ENCODE peak calls at places on chromosomes 11 and 22, in ten cellular contexts. A is left ventricle myocardium inferior, P is GM12865, L is osteocyte, X is astrocyte, Y is lower lobe of right lung, B is spleen, D is ovary, V is MM.1S, Z is foreskin fibroblast. F is an unnamed sample.
A peak's percentile ranks its signal among the peaks of the same experiment; 100 is the strongest.

GRCh38 chr11:91100432-91100831 is 877.6 kb upstream of the CHORDC1 start:
- DNase-seq in A (no peak), P (no peak), L (no peak), X (peak; percentile 2), Y (no peak), B (no peak), D (no peak), V (no peak), Z (peak; percentile 6), F (no peak)

GRCh38 chr22:36411589-36412258 is 24.0 kb upstream of the MYH9 start:
- DNase-seq in A (no peak), P (no peak), L (no peak), X (no peak), Y (no peak), B (no peak), D (no peak), V (peak; percentile 69), Z (no peak), F (no peak)

GRCh38 chr22:25054943-25055511 is 102.5 kb downstream of the KIAA1671 start:
- DNase-seq in A (no peak), P (peak; percentile 29), L (no peak), X (no peak), Y (no peak), B (no peak), D (no peak), V (no peak), Z (no peak), F (no peak)

GRCh38 chr11:112655386-112655785 is 305.8 kb upstream of the NCAM1 start:
- DNase-seq in A (peak; percentile 87), P (no peak), L (no peak), X (peak; percentile 86), Y (peak; percentile 56), B (no peak), D (peak; percentile 84), V (no peak), Z (peak; percentile 81), F (no peak)

GRCh38 chr11:31874631-31875191 is 63.6 kb upstream of the PAX6 start:
- DNase-seq in A (no peak), P (no peak), L (peak; percentile 65), X (no peak), Y (no peak), B (no peak), D (no peak), V (no peak), Z (no peak), F (no peak)

GRCh38 chr11:62439785-62440602 is 21.2 kb downstream of the SCGB1A1 start:
- DNase-seq in A (no peak), P (no peak), L (no peak), X (peak; percentile 80), Y (no peak), B (no peak), D (peak; percentile 63), V (no peak), Z (peak; percentile 48), F (no peak)

GRCh38 chr11:121703166-121703565 is 250.4 kb upstream of the SORL1-AS1 start:
- DNase-seq in A (no peak), P (no peak), L (no peak), X (no peak), Y (no peak), B (no peak), D (no peak), V (no peak), Z (no peak), F (no peak)

GRCh38 chr22:48137640-48138039 is 1375.2 kb downstream of the TBC1D22A start:
- DNase-seq in A (no peak), P (no peak), L (peak; percentile 65), X (no peak), Y (no peak), B (no peak), D (no peak), V (no peak), Z (no peak), F (no peak)

GRCh38 chr22:33889748-33890147 is 30.5 kb downstream of the LARGE1 start:
- DNase-seq in A (no peak), P (peak; percentile 66), L (no peak), X (no peak), Y (no peak), B (no peak), D (no peak), V (no peak), Z (no peak), F (no peak)

GRCh38 chr11:37370817-37371216 is 772.8 kb upstream of the RAG2 start:
- DNase-seq in A (no peak), P (no peak), L (no peak), X (peak; percentile 10), Y (no peak), B (no peak), D (no peak), V (no peak), Z (no peak), F (no peak)

GRCh38 chr11:19201737-19202605 is at the start of gene CSRP3:
- DNase-seq in A (peak; percentile 66), P (no peak), L (no peak), X (peak; percentile 47), Y (no peak), B (no peak), D (no peak), V (no peak), Z (peak; percentile 6), F (no peak)

GRCh38 chr11:55624531-55624930 is 10.4 kb upstream of the OR4P4 start:
- DNase-seq in A (no peak), P (no peak), L (no peak), X (no peak), Y (no peak), B (no peak), D (no peak), V (no peak), Z (no peak), F (no peak)

DNA sequence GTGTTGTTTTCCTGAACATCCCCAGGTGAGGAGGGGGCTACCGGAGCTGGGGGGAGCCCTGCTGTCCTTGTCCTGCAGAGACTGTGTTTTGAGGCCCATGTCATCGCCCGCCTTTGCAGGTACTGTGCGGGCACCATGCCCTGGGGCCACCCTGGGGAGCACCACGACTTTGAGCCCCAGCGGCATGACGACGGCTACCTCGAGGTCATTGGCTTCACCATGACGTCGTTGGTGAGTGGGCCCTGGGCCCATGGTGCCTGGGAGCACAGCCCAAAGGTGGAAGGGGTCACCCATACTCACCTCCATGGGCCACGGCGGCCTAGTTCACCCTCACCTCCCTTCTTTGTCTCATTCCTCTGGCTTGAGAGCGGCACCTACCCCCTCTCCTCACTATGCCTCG is 6.7 kb upstream of the MDK start:
- DNase-seq in A (no peak), P (no peak), L (no peak), X (no peak), Y (no peak), B (no peak), D (no peak), V (no peak), Z (no peak), F (no peak)
- TF ChIP-seq CTCF in A (no peak), P (no peak), L (no peak), X (no peak), Y (no peak), B (no peak), D (no peak), V (no peak), Z (no peak), F (no peak)

GRCh38 chr22:38823076-38823475 is 20.8 kb downstream of the NPTXR start:
- DNase-seq in A (no peak), P (no peak), L (no peak), X (no peak), Y (no peak), B (no peak), D (no peak), V (no peak), Z (no peak), F (no peak)
- TF ChIP-seq CTCF in A (no peak), P (no peak), L (no peak), X (no peak), Y (no peak), B (no peak), D (no peak), V (no peak), Z (no peak), F (no peak)

GRCh38 chr11:74694536-74694935 is 36.7 kb downstream of the CHRDL2 start:
- DNase-seq in A (no peak), P (no peak), L (no peak), X (no peak), Y (no peak), B (no peak), D (no peak), V (no peak), Z (no peak), F (no peak)

GRCh38 chr11:74695705-74696280 is 35.4 kb downstream of the CHRDL2 start:
- DNase-seq in A (no peak), P (no peak), L (no peak), X (no peak), Y (no peak), B (no peak), D (no peak), V (no peak), Z (no peak), F (no peak)

GRCh38 chr11:74694136-74694535 is 37.1 kb downstream of the CHRDL2 start:
- DNase-seq in A (no peak), P (no peak), L (no peak), X (no peak), Y (no peak), B (no peak), D (no peak), V (no peak), Z (no peak), F (no peak)

GRCh38 chr11:74691755-74692154 is 39.5 kb downstream of the CHRDL2 start:
- DNase-seq in A (no peak), P (no peak), L (no peak), X (no peak), Y (no peak), B (no peak), D (no peak), V (no peak), Z (no peak), F (no peak)

DNA sequence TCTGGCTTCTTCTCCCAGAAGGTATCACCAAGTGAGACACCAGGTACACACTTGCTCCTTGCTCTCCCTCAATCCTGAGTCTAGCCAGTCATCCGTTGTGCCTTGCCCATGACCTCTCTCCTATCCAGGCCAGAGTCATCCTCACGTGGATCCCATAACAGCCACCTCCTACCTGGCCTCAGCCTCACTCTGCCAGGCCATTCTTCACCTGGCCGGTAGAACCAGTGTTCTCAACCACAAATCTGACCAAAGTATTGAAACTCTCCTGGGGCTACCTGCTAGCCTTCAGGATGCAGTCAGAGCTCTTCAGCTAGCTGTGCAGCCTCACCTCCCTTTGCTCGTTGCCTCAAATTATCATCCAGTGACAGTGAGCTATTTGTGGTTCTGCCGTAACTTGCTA is 37.7 kb downstream of the CHRDL2 start:
- DNase-seq in A (no peak), P (no peak), L (no peak), X (no peak), Y (no peak), B (no peak), D (no peak), V (no peak), Z (no peak), F (no peak)
- TF ChIP-seq CTCF in A (no peak), P (no peak), L (no peak), X (no peak), Y (no peak), B (no peak), D (no peak), V (no peak), Z (no peak), F (no peak)

DNA sequence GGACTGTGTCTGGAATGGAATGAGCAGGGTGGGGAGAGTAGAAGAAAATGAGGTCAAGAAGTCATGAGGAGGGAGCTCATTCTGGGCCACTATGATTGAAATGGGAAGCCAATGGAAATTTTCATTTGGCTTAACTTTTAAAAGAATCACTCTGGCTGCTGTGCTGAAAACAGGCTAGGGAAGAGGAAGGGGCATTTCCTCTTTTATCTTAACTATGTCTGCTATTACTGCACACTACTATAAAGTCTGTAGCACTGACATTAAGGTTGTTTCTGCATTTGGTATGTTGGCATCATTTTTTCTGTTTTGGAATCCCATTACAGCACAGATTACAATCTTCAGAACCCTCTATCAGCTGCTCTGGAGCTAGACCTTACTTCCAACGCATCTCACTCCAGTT is 8.2 kb downstream of the PATL1 start:
- DNase-seq in A (no peak), P (no peak), L (no peak), X (no peak), Y (no peak), B (no peak), D (no peak), V (no peak), Z (no peak), F (no peak)
- TF ChIP-seq CTCF in A (no peak), P (no peak), L (no peak), X (no peak), Y (no peak), B (no peak), D (no peak), V (no peak), Z (no peak), F (no peak)

F was measured in neural crest cell.